ENCODE peak calls at places on chromosomes 4 and X, in nine cellular contexts. P, E, C, X, K, J, U, B and I are unnamed samples.

GRCh38 chr4:8846864-8847263 is 24.8 kb downstream of the HMX1 start:
- DNase-seq in B (no peak), P (no peak), X (no peak), U (no peak), J (no peak), C (no peak), E (no peak), K (no peak), I (no peak)

GRCh38 chr4:154491341-154491679 is 289 bp downstream of the DCHS2 start:
- DNase-seq in P (peak), U (no peak), J (no peak), B (peak), X (peak), E (peak), C (no peak), K (no peak), I (peak)

GRCh38 chr4:44722001-44722400 is 4.4 kb downstream of the GNPDA2 start:
- DNase-seq in P (no peak), K (no peak), J (no peak), U (no peak), X (no peak), C (no peak), E (no peak), B (no peak), I (no peak)

GRCh38 chr4:99885063-99885664 is 9.1 kb downstream of the LAMTOR3 start:
- DNase-seq in K (no peak), E (peak), J (no peak), X (peak), B (no peak), P (peak), U (peak), C (no peak), I (no peak)

GRCh38 chr4:181007751-181008150 is 1235.5 kb upstream of the TENM3 start:
- DNase-seq in B (no peak), P (no peak), C (no peak), K (no peak), U (no peak), E (no peak), J (no peak), X (peak), I (no peak)

GRCh38 chr4:10582059-10582686 is 102.4 kb downstream of the CLNK start:
- DNase-seq in B (peak), J (no peak), K (no peak), U (peak), C (no peak), X (peak), E (peak), P (peak), I (peak)

GRCh38 chr4:28811025-28811424 is 1909.1 kb upstream of the PCDH7 start:
- DNase-seq in E (no peak), K (no peak), P (no peak), X (no peak), U (no peak), B (no peak), C (no peak), J (no peak), I (no peak)

GRCh38 chrX:38069273-38069672 is 62.9 kb downstream of the SYTL5 start:
- DNase-seq in K (no peak), U (no peak), E (no peak), X (no peak), P (no peak), J (no peak), C (no peak), B (no peak), I (no peak)

GRCh38 chrX:150694738-150695410 is 1.7 kb downstream of the MTMR1 start:
- DNase-seq in U (no peak), C (no peak), X (peak), J (no peak), E (no peak), P (no peak), K (no peak), B (no peak), I (no peak)

GRCh38 chrX:2391869-2392606 is 108.7 kb downstream of the DHRSX start:
- DNase-seq in B (no peak), U (peak), K (no peak), J (no peak), P (peak), C (no peak), X (peak), E (no peak), I (no peak)

GRCh38 chr4:19178835-19179234 is 1072.9 kb upstream of the SLIT2 start:
- DNase-seq in U (no peak), J (no peak), E (no peak), X (no peak), B (no peak), K (no peak), P (no peak), C (no peak), I (no peak)

GRCh38 chrX:136687457-136687856 is 39.5 kb downstream of the CD40LG start:
- DNase-seq in J (no peak), P (no peak), B (no peak), K (no peak), C (no peak), U (no peak), X (no peak), E (no peak), I (no peak)

GRCh38 chr4:131644619-131645018 is 1504.5 kb upstream of the PCDH10 start:
- DNase-seq in K (no peak), E (no peak), P (peak), X (peak), C (no peak), U (peak), B (no peak), J (no peak), I (no peak)

GRCh38 chrX:93422693-93423092 is 250.7 kb downstream of the NAP1L3 start:
- DNase-seq in J (no peak), E (no peak), P (peak), C (no peak), K (peak), X (peak), U (no peak), B (no peak), I (no peak)

GRCh38 chr4:101252721-101253120 is 94.6 kb downstream of the PPP3CA start:
- DNase-seq in E (no peak), C (no peak), J (no peak), K (no peak), P (peak), X (peak), U (no peak), B (no peak), I (no peak)

GRCh38 chr4:168451744-168452394 is 28.4 kb downstream of the DDX60L start:
- DNase-seq in U (peak), X (peak), P (peak), J (no peak), K (no peak), C (no peak), B (no peak), E (peak), I (no peak)

GRCh38 chrX:44675364-44676024 is 132.8 kb upstream of the FUNDC1 start:
- DNase-seq in X (peak), K (no peak), U (peak), J (peak), P (peak), B (peak), E (peak), C (peak), I (peak)

GRCh38 chr4:112085156-112086035 is 59.9 kb upstream of the FAM241A start:
- DNase-seq in J (no peak), B (no peak), X (no peak), K (no peak), U (no peak), C (no peak), P (peak), E (no peak), I (no peak)

GRCh38 chrX:17859609-17860178 is 1.4 kb downstream of the RAI2 start:
- DNase-seq in C (no peak), E (no peak), U (no peak), P (no peak), B (peak), K (no peak), J (no peak), X (no peak), I (peak)

GRCh38 chr4:182090186-182090585 is 153.0 kb upstream of the TENM3 start:
- DNase-seq in B (no peak), P (no peak), C (no peak), K (no peak), X (no peak), U (no peak), J (no peak), E (no peak), I (no peak)

GRCh38 chr4:78150465-78150864 is 93.3 kb downstream of the FRAS1 start:
- DNase-seq in X (no peak), C (no peak), E (no peak), B (no peak), P (no peak), U (no peak), K (no peak), J (no peak), I (no peak)

GRCh38 chr4:33649015-33649414 is 2595.3 kb downstream of the ARAP2 start:
- DNase-seq in U (peak), P (peak), X (peak), E (no peak), B (no peak), K (no peak), C (no peak), J (no peak), I (no peak)

GRCh38 chr4:74189331-74190043 is 31.6 kb downstream of the MTHFD2L start:
- DNase-seq in J (no peak), C (no peak), P (peak), B (no peak), K (no peak), U (peak), E (no peak), X (peak), I (no peak)

GRCh38 chr4:123421942-123422781 is 25.6 kb downstream of the SPRY1 start:
- DNase-seq in P (no peak), C (no peak), K (no peak), X (no peak), E (no peak), U (no peak), J (no peak), B (no peak), I (no peak)

GRCh38 chrX:153179131-153179530 is at the start of gene MAGEA1:
- DNase-seq in K (no peak), B (no peak), J (no peak), X (no peak), U (no peak), E (no peak), P (no peak), C (no peak), I (no peak)

GRCh38 chrX:43640481-43640880 is 15.6 kb upstream of the MAOA start:
- DNase-seq in J (no peak), X (no peak), P (no peak), E (no peak), K (no peak), B (no peak), U (no peak), C (no peak), I (no peak)